ENCODE peak calls at places on chromosome 4, in five cellular contexts. S is right lobe of liver, K is WERI-Rb-1, O is GM13976, B is thoracic aorta. J is an unnamed sample.

GRCh38 chr4:124631760-124632159 is 80.8 kb downstream of the ANKRD50 start:
- DNase-seq in K (no peak), B (peak), S (no peak), O (no peak), J (no peak)

GRCh38 chr4:72357908-72358307 is 211.1 kb downstream of the ADAMTS3 start:
- DNase-seq in S (no peak), O (no peak), K (no peak), B (no peak), J (no peak)

GRCh38 chr4:169621754-169622481 is 1.5 kb downstream of the CLCN3 start:
- DNase-seq in K (no peak), O (no peak), B (no peak), S (no peak), J (no peak)

GRCh38 chr4:156983366-156983765 is 11.8 kb upstream of the PDGFC start:
- DNase-seq in B (no peak), O (no peak), K (no peak), S (no peak), J (no peak)

GRCh38 chr4:133148690-133149363 is at the start of gene PCDH10:
- DNase-seq in K (peak), S (peak), B (peak), O (peak), J (no peak)

GRCh38 chr4:124337874-124338273 is 374.7 kb downstream of the ANKRD50 start:
- DNase-seq in S (no peak), K (no peak), O (no peak), B (no peak), J (no peak)

GRCh38 chr4:52947691-52948397 is 85.7 kb downstream of the RASL11B start:
- DNase-seq in B (no peak), K (peak), S (no peak), O (no peak), J (no peak)

GRCh38 chr4:176883681-176884418 is 91.1 kb upstream of the VEGFC start:
- DNase-seq in S (no peak), O (no peak), K (no peak), B (no peak), J (no peak)

GRCh38 chr4:36255575-36255974 is 11.3 kb upstream of the ARAP2 start:
- DNase-seq in S (no peak), O (peak), K (no peak), B (no peak), J (no peak)

GRCh38 chr4:155599596-155599995 is 67.1 kb upstream of the GUCY1A1 start:
- DNase-seq in S (no peak), B (no peak), K (no peak), O (no peak), J (no peak)

GRCh38 chr4:123744664-123745290 is 348.2 kb downstream of the SPRY1 start:
- DNase-seq in B (no peak), S (no peak), K (no peak), O (no peak), J (no peak)

GRCh38 chr4:52566136-52567031 is 92.7 kb downstream of the USP46 start:
- DNase-seq in B (no peak), S (no peak), K (no peak), O (no peak), J (no peak)

GRCh38 chr4:154349829-154350228 is 141.8 kb downstream of the DCHS2 start:
- DNase-seq in B (no peak), O (no peak), S (no peak), K (no peak), J (no peak)

GRCh38 chr4:41877020-41877796 is 58.0 kb upstream of the TMEM33 start:
- DNase-seq in O (no peak), S (no peak), B (no peak), K (no peak), J (no peak)

GRCh38 chr4:10083331-10083769 is 33.2 kb downstream of the WDR1 start:
- DNase-seq in B (no peak), S (no peak), K (no peak), O (no peak), J (peak)

GRCh38 chr4:113998531-113998930 is 19.1 kb upstream of the ARSJ start:
- DNase-seq in S (no peak), K (no peak), B (no peak), O (no peak), J (no peak)

GRCh38 chr4:107931775-107932321 is 499 bp downstream of the CYP2U1 start:
- DNase-seq in O (no peak), K (no peak), S (peak), B (no peak), J (no peak)

GRCh38 chr4:7217039-7217438 is 24.7 kb downstream of the SORCS2 start:
- DNase-seq in S (no peak), K (no peak), O (no peak), B (no peak), J (no peak)

DNA sequence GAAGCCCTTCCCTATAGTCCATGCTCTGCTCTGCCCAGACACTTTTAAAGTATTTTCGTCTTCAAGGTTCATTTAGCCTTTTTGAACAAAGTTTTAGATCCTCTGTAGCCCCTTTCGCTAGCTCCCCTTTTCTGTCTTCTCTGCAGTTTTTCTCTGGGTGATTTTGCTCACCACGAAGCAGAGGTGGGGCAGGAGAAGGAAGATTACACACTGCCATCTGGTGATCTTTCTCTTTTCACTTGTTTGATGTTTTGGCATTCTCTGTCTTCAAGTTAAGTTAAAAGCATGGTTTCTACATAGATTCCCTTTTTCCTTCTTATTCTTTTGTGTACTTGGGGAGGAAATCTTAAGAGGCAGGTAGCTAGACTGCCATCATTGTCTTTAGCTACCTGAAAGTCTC is 43.9 kb downstream of the CC2D2A start:
- DNase-seq in K (no peak), S (no peak), B (no peak), O (no peak), J (no peak)
- TF ChIP-seq CTCF in K (peak), S (no peak), B (no peak), O (no peak), J (no peak)

DNA sequence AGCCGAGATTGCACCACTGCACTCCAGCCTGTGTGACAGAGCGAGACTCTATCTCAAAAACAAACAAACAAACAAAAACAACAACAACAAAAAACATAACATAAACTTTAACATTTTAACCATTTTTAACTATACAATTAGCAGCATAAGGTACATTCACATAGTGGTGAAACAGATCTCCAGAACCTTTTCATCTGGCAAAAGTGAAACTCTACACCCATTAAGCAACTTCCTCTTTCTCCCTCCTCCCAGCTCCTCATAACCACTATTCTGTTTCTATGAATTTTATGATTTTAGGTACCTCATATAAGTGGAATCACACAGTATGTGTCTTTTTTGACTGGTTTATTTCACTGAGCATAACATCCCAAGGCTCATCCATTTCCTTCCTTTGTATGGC is 103.6 kb downstream of the FAM13A start:
- DNase-seq in S (no peak), K (no peak), B (no peak), O (no peak), J (no peak)
- TF ChIP-seq CTCF in S (no peak), K (no peak), B (no peak), O (no peak), J (no peak)

GRCh38 chr4:140198942-140199341 is 45.0 kb upstream of the MAML3 start:
- DNase-seq in K (no peak), B (no peak), O (no peak), S (no peak), J (no peak)

GRCh38 chr4:140189846-140190245 is 35.9 kb upstream of the MAML3 start:
- DNase-seq in K (no peak), S (no peak), O (no peak), B (no peak), J (no peak)

DNA sequence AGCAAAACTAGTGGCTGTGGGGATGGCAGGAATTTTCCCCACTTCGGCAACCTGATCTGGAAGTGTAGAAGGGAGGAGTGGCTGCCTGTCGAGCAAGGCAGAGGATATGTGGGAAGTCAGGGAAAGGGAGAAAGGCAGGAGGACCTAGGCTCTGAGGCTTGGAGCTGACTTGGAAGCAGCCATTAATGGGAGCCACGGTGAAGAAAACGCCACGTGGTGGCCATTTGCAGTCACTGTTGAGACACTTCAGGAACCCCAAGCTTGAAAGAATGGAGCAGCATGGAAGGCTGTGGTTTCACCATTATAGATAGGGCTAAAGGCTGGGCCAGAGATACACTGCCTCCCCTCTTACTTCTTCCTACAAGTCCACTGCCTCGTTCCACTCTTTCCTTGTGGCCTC is 41.8 kb upstream of the MAML3 start:
- DNase-seq in B (no peak), O (no peak), S (no peak), K (no peak), J (no peak)
- TF ChIP-seq CTCF in B (no peak), O (no peak), S (no peak), K (no peak), J (no peak)

DNA sequence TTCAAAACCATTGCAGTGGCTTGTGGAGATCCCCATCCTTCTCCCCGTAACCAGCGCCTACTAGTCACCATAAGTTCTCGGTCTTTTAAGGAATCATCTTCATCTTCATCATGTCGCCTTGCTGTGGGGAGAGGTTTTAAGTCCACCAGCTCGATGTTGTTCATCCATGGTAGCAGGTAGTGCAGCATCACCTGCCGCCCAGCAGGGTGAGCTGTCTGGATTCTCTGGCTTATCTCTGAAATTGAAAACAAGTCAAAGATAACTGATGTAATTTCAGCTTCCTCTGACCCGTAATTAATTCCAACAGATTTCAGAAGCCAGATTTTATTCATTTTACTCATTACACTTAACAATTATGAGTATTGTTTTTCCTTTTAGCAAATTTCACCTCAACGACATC is 67.4 kb downstream of the ZAR1 start:
- DNase-seq in B (no peak), O (no peak), K (no peak), S (no peak), J (no peak)
- TF ChIP-seq CTCF in B (no peak), O (no peak), K (peak), S (no peak), J (no peak)

DNA sequence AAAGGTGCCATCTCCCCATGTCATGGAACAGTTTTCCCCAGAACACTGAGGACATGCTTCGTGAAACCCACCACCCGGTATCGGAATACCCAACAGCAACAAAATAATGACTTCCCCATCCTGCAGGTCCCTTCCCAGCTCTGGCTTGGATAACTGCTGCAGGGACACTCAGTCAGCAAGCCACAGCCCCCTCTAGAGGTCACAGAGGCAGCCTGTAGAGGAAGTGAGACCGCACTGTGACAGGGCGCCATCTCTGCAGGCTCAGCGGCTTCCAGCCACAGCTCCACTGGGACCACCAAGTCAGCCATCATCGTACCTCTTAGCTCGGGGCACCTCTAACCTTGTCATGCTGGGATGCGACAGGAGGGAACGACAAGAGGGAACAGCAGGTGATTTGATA is 315.9 kb downstream of the LDB2 start:
- DNase-seq in S (no peak), B (no peak), O (no peak), K (peak), J (no peak)
- TF ChIP-seq CTCF in S (no peak), B (no peak), O (no peak), K (peak), J (no peak)

GRCh38 chr4:151604238-151604637 is 156.6 kb downstream of the GATB start:
- DNase-seq in O (no peak), K (no peak), B (no peak), S (no peak), J (no peak)
- TF ChIP-seq CTCF in O (peak), K (peak), B (no peak), S (peak), J (no peak)

DNA sequence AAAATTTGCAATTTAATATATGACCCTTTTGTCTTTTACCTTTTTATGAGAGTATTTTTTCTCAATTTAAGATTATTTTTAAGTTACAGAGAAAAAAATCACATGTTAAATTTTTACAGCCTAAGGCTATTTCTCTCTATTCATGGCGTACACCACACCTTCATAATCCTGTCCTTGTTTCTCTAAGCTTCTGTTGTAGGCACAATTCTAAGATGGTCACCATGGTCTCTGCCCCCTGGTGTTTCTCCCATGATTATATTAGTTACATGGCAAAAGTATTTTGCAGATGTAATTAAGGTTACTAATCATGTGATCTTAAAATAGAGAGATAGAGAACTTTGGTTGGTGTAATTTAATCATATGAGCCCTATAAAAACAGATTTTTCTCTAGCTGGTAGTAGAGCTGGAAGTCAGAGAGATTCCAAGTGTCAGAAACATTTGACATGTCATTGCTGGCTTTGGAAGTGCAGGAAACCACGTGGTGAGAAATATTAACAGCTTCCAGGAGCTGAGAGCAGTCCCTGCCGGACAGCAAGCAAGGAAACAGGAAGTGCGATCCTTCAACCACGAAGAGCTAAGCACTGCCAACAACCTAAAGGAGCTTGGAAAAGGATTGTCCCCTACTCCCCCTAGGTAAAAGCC is 89.8 kb downstream of the EIF4E start:
- DNase-seq in B (no peak), K (peak), S (no peak), O (no peak), J (no peak)
- TF ChIP-seq CTCF in B (no peak), K (peak), S (no peak), O (no peak), J (no peak)

GRCh38 chr4:70269674-70270073 is 27.3 kb downstream of the CSN3 start:
- DNase-seq in O (no peak), K (no peak), S (no peak), B (no peak), J (no peak)
- TF ChIP-seq CTCF in O (no peak), K (peak), S (peak), B (no peak), J (no peak)

J was measured in activated B cell treated with CpG ODN at 0.5 μM for 24 hours.